ENCODE peak calls at places on chromosomes 13 and 19, in five cellular contexts. One of them, this sample, is unnamed. For H3K9me3, the result is how much of the 10 kb centered on the place peaks cover.

GRCh38 chr19:17075860-17076538 is 422 bp downstream of the MYO9B start:
- DNase-seq in prostate gland: no peak
- DNase-seq in A549: peak
- DNase-seq in A673: peak
- DNase-seq in heart left ventricle: peak
- DNase-seq in this sample: peak

GRCh38 chr19:7698583-7698982 is 3.3 kb downstream of the FCER2 start:
- DNase-seq in prostate gland: no peak
- DNase-seq in A549: no peak
- DNase-seq in A673: no peak
- DNase-seq in heart left ventricle: no peak
- DNase-seq in this sample: no peak

GRCh38 chr19:17687857-17688784 is at the start of gene UNC13A:
- DNase-seq in prostate gland: no peak
- DNase-seq in A549: peak
- DNase-seq in A673: peak
- DNase-seq in heart left ventricle: peak
- DNase-seq in this sample: peak

GRCh38 chr19:16025108-16026101 is 50.9 kb upstream of the TPM4 start:
- DNase-seq in prostate gland: no peak
- DNase-seq in A549: peak
- DNase-seq in A673: no peak
- DNase-seq in heart left ventricle: no peak
- DNase-seq in this sample: no peak

GRCh38 chr19:18291019-18291524 is 9.7 kb upstream of the JUND start:
- DNase-seq in prostate gland: no peak
- DNase-seq in A549: no peak
- DNase-seq in A673: no peak
- DNase-seq in heart left ventricle: no peak
- DNase-seq in this sample: no peak

GRCh38 chr19:31331536-31331935 is 17.7 kb downstream of the TSHZ3 start:
- DNase-seq in prostate gland: no peak
- DNase-seq in A549: no peak
- DNase-seq in A673: no peak
- DNase-seq in heart left ventricle: no peak
- DNase-seq in this sample: no peak

GRCh38 chr19:3324405-3324856 is 42.0 kb upstream of the NFIC start:
- DNase-seq in prostate gland: peak
- DNase-seq in A549: no peak
- DNase-seq in A673: peak
- DNase-seq in heart left ventricle: no peak
- DNase-seq in this sample: peak

GRCh38 chr13:105139380-105140285 is 1395.8 kb downstream of the EFNB2 start:
- DNase-seq in prostate gland: no peak
- DNase-seq in A549: peak
- DNase-seq in A673: peak
- DNase-seq in heart left ventricle: peak
- DNase-seq in this sample: peak

GRCh38 chr13:90591260-90591926 is 756.1 kb upstream of the MIR17HG start:
- DNase-seq in prostate gland: no peak
- DNase-seq in A549: no peak
- DNase-seq in A673: peak
- DNase-seq in heart left ventricle: no peak
- DNase-seq in this sample: no peak

GRCh38 chr13:41296879-41297646 is 14.0 kb upstream of the NAA16 start:
- DNase-seq in prostate gland: no peak
- DNase-seq in A549: no peak
- DNase-seq in A673: no peak
- DNase-seq in heart left ventricle: no peak
- DNase-seq in this sample: no peak

GRCh38 chr19:2355168-2356035 is 4.7 kb upstream of the TMPRSS9 start:
- DNase-seq in prostate gland: no peak
- DNase-seq in A549: no peak
- DNase-seq in A673: no peak
- DNase-seq in heart left ventricle: no peak
- DNase-seq in this sample: no peak

GRCh38 chr13:21435710-21436151 is 23.4 kb downstream of the ZDHHC20 start:
- DNase-seq in prostate gland: peak
- DNase-seq in A549: peak
- DNase-seq in A673: no peak
- DNase-seq in heart left ventricle: peak
- DNase-seq in this sample: no peak

GRCh38 chr19:18520848-18521691 is 800 bp downstream of the ELL start:
- DNase-seq in prostate gland: no peak
- DNase-seq in A549: no peak
- DNase-seq in A673: no peak
- DNase-seq in heart left ventricle: peak
- DNase-seq in this sample: peak

GRCh38 chr13:42899266-42899665 is 92.8 kb downstream of the EPSTI1 start:
- DNase-seq in prostate gland: no peak
- DNase-seq in A549: no peak
- DNase-seq in A673: no peak
- DNase-seq in heart left ventricle: no peak
- DNase-seq in this sample: no peak

DNA sequence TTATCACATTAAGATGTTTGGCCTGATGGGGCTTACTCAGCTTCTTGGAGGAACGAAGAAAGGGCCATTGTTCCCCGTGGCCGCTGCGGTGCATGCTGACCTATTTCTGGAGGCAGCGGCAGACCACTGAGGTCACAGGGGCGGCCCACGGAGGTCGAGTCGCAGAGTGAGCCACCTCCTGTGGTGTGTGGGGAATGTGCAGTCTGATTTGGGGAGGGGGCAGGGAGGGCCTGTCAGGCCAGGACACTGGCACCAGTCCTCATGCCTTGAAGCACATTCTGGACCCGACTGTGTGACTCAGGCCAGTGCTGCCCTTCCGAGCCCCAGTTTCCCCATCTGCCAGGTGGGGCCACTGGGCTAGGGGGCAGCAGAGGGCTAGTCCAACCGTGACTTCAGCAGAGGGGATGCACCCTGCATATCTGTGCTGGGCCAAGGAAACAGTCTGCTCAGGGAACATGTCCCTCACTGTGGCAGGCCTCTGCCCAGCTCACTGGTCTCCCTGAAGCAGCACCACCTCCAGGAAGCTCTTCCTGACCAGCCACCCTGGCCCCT is 6.3 kb downstream of the SLC7A10 start:
- DNase-seq in prostate gland: no peak
- DNase-seq in A549: no peak
- DNase-seq in A673: no peak
- DNase-seq in heart left ventricle: no peak
- DNase-seq in this sample: no peak
- TF ChIP-seq CTCF in prostate gland: no peak
- TF ChIP-seq CTCF in A549: peak
- TF ChIP-seq CTCF in A673: peak
- TF ChIP-seq CTCF in heart left ventricle: no peak
- TF ChIP-seq CTCF in this sample: no peak

DNA sequence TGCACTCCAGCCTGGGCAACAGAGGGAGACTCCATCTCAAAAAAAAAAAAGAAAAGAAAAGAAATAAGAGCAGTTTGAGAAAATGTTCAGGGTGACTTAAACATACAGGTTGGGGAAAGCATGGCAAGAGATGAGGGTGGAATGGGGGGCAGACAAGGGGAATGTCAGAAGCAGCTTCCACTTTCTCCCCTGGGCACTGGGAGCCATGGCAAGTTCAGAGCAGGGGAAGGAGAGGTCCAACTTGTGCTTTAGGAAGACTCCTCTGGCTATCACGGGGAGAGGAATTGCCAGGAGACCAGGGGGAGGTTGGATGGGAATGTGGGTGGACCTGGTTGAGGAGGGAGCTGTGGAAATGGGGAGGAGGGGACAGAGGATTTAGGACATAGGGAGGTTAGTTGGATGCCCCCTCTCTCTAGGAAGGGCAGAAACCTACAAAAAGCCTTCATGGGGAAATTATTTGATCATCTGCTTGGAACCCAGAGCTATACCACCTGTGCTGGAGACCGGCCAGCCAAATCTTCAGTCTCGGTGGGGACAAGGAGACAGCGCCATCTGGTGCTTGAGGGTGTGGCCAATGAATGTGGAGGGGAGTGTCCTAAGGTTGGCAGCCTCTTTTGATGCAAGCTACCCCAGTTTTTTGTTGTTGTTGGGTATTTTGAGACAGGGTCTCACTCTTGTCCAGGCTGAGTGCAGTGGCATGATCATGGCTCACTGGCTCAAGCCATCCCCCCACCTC is 7.3 kb upstream of the STRN4 start:
- DNase-seq in prostate gland: peak
- DNase-seq in A549: peak
- DNase-seq in A673: peak
- DNase-seq in heart left ventricle: no peak
- DNase-seq in this sample: peak
- H3K9me3 ChIP-seq in prostate gland: under half
- H3K9me3 ChIP-seq in A549: under half
- H3K9me3 ChIP-seq in A673: under half
- H3K9me3 ChIP-seq in heart left ventricle: under half
- H3K9me3 ChIP-seq in this sample: under half

GRCh38 chr13:26074706-26075105 is 22.9 kb upstream of the SHISA2 start:
- DNase-seq in prostate gland: no peak
- DNase-seq in A549: no peak
- DNase-seq in A673: no peak
- DNase-seq in heart left ventricle: no peak
- DNase-seq in this sample: no peak

GRCh38 chr13:26075498-26075897 is 23.7 kb upstream of the SHISA2 start:
- DNase-seq in prostate gland: no peak
- DNase-seq in A549: no peak
- DNase-seq in A673: peak
- DNase-seq in heart left ventricle: no peak
- DNase-seq in this sample: no peak
- TF ChIP-seq CTCF in prostate gland: no peak
- TF ChIP-seq CTCF in A549: no peak
- TF ChIP-seq CTCF in A673: no peak
- TF ChIP-seq CTCF in heart left ventricle: no peak
- TF ChIP-seq CTCF in this sample: no peak

DNA sequence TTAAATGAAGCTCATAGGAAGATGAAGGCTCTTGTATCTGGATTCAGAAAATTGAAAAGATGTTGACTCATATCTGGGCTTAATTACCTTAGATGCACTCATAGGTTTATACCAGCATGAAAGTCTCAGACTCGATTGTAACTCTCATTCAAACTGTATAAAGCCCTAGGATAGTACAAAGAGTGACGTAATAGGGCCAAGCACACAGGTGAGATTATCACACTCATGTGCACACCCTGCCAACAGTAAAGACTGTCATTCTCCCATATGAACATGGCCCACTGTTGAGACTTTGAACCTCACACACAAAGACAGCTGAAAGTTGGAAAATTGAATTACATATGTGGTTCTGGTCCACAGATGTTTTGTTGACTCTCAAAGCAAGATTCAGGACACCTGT is 18.0 kb upstream of the ZNF723 start:
- DNase-seq in prostate gland: no peak
- DNase-seq in A549: no peak
- DNase-seq in A673: no peak
- DNase-seq in heart left ventricle: no peak
- DNase-seq in this sample: no peak
- H3K9me3 ChIP-seq in prostate gland: under half
- H3K9me3 ChIP-seq in A549: under half
- H3K9me3 ChIP-seq in A673: half or more
- H3K9me3 ChIP-seq in heart left ventricle: under half
- H3K9me3 ChIP-seq in this sample: under half

GRCh38 chr13:35164324-35164932 is 222.4 kb downstream of the NBEA start:
- DNase-seq in prostate gland: no peak
- DNase-seq in A549: peak
- DNase-seq in A673: peak
- DNase-seq in heart left ventricle: no peak
- DNase-seq in this sample: no peak
- TF ChIP-seq CTCF in prostate gland: peak
- TF ChIP-seq CTCF in A549: peak
- TF ChIP-seq CTCF in A673: peak
- TF ChIP-seq CTCF in heart left ventricle: peak
- TF ChIP-seq CTCF in this sample: peak

GRCh38 chr19:27752530-27753184 is 1460.3 kb downstream of the UQCRFS1 start:
- DNase-seq in prostate gland: no peak
- DNase-seq in A549: no peak
- DNase-seq in A673: no peak
- DNase-seq in heart left ventricle: no peak
- DNase-seq in this sample: no peak
- H3K9me3 ChIP-seq in prostate gland: under half
- H3K9me3 ChIP-seq in A549: under half
- H3K9me3 ChIP-seq in A673: under half
- H3K9me3 ChIP-seq in heart left ventricle: under half
- H3K9me3 ChIP-seq in this sample: under half

GRCh38 chr19:4730740-4731171 is 7.1 kb upstream of the DPP9 start:
- DNase-seq in prostate gland: no peak
- DNase-seq in A549: peak
- DNase-seq in A673: peak
- DNase-seq in heart left ventricle: no peak
- DNase-seq in this sample: peak
- TF ChIP-seq CTCF in prostate gland: peak
- TF ChIP-seq CTCF in A549: no peak
- TF ChIP-seq CTCF in A673: peak
- TF ChIP-seq CTCF in heart left ventricle: peak
- TF ChIP-seq CTCF in this sample: peak

This sample was measured in CD4-positive, alpha-beta T cell.